ENCODE peak calls at places on chromosome 1, in six cellular contexts. One of them, this sample, is unnamed.

GRCh38 chr1:7695181-7696117 is 75.6 kb upstream of the VAMP3 start:
- DNase-seq in PC-3: no peak
- DNase-seq in heart left ventricle: no peak
- DNase-seq in right lobe of liver: no peak
- DNase-seq in BE2C: no peak
- DNase-seq in fibroblast of the aortic adventitia: no peak
- DNase-seq in this sample: no peak

GRCh38 chr1:17893891-17894631 is 138.9 kb downstream of the ACTL8 start:
- DNase-seq in PC-3: no peak
- DNase-seq in heart left ventricle: no peak
- DNase-seq in right lobe of liver: no peak
- DNase-seq in BE2C: no peak
- DNase-seq in fibroblast of the aortic adventitia: no peak
- DNase-seq in this sample: no peak

GRCh38 chr1:226809785-226810571 is 60.4 kb upstream of the PSEN2 start:
- DNase-seq in PC-3: no peak
- DNase-seq in heart left ventricle: no peak
- DNase-seq in right lobe of liver: no peak
- DNase-seq in BE2C: no peak
- DNase-seq in fibroblast of the aortic adventitia: peak; percentile 75
- DNase-seq in this sample: no peak

GRCh38 chr1:7120863-7121621 is 335.8 kb downstream of the CAMTA1 start:
- DNase-seq in PC-3: no peak
- DNase-seq in heart left ventricle: no peak
- DNase-seq in right lobe of liver: peak; percentile 61
- DNase-seq in BE2C: no peak
- DNase-seq in fibroblast of the aortic adventitia: no peak
- DNase-seq in this sample: peak; percentile 23

GRCh38 chr1:37240897-37241296 is 206.6 kb upstream of the GRIK3 start:
- DNase-seq in PC-3: no peak
- DNase-seq in heart left ventricle: no peak
- DNase-seq in right lobe of liver: no peak
- DNase-seq in BE2C: peak; percentile 30
- DNase-seq in fibroblast of the aortic adventitia: no peak
- DNase-seq in this sample: no peak

GRCh38 chr1:154767315-154768240 is 102.5 kb downstream of the KCNN3 start:
- DNase-seq in PC-3: no peak
- DNase-seq in heart left ventricle: peak; percentile 54
- DNase-seq in right lobe of liver: no peak
- DNase-seq in BE2C: peak; percentile 52
- DNase-seq in fibroblast of the aortic adventitia: peak; percentile 67
- DNase-seq in this sample: peak; percentile 72

GRCh38 chr1:73205294-73205973 is 923.1 kb upstream of the NEGR1 start:
- DNase-seq in PC-3: peak; percentile 33
- DNase-seq in heart left ventricle: no peak
- DNase-seq in right lobe of liver: no peak
- DNase-seq in BE2C: no peak
- DNase-seq in fibroblast of the aortic adventitia: no peak
- DNase-seq in this sample: no peak

GRCh38 chr1:15246960-15247614 is at the start of gene FHAD1:
- DNase-seq in PC-3: peak; percentile 41
- DNase-seq in heart left ventricle: no peak
- DNase-seq in right lobe of liver: no peak
- DNase-seq in BE2C: peak; percentile 75
- DNase-seq in fibroblast of the aortic adventitia: peak; percentile 22
- DNase-seq in this sample: peak; percentile 55

GRCh38 chr1:186828612-186829542 is at the start of gene PLA2G4A:
- DNase-seq in PC-3: peak; percentile 53
- DNase-seq in heart left ventricle: peak; percentile 30
- DNase-seq in right lobe of liver: no peak
- DNase-seq in BE2C: no peak
- DNase-seq in fibroblast of the aortic adventitia: peak; percentile 87
- DNase-seq in this sample: peak; percentile 27

GRCh38 chr1:186834405-186834958 is 5.7 kb downstream of the PLA2G4A start:
- DNase-seq in PC-3: no peak
- DNase-seq in heart left ventricle: no peak
- DNase-seq in right lobe of liver: no peak
- DNase-seq in BE2C: no peak
- DNase-seq in fibroblast of the aortic adventitia: no peak
- DNase-seq in this sample: no peak

GRCh38 chr1:186835448-186835847 is 6.7 kb downstream of the PLA2G4A start:
- DNase-seq in PC-3: no peak
- DNase-seq in heart left ventricle: no peak
- DNase-seq in right lobe of liver: no peak
- DNase-seq in BE2C: no peak
- DNase-seq in fibroblast of the aortic adventitia: no peak
- DNase-seq in this sample: no peak

GRCh38 chr1:186829679-186830587 is 1.2 kb downstream of the PLA2G4A start:
- DNase-seq in PC-3: no peak
- DNase-seq in heart left ventricle: no peak
- DNase-seq in right lobe of liver: no peak
- DNase-seq in BE2C: no peak
- DNase-seq in fibroblast of the aortic adventitia: peak; percentile 15
- DNase-seq in this sample: no peak
- H3K4me3 ChIP-seq in PC-3: peak overlapping the region; percentile 73
- H3K4me3 ChIP-seq in heart left ventricle: peak overlapping the region; percentile 49
- H3K4me3 ChIP-seq in right lobe of liver: no peak overlapping the region
- H3K4me3 ChIP-seq in BE2C: no peak overlapping the region
- H3K4me3 ChIP-seq in fibroblast of the aortic adventitia: peak overlapping the region; percentile 96
- H3K4me3 ChIP-seq in this sample: peak overlapping the region; percentile 56

GRCh38 chr1:3069491-3070303 is 694 bp downstream of the PRDM16 start:
- DNase-seq in PC-3: peak; percentile 40
- DNase-seq in heart left ventricle: peak; percentile 59
- DNase-seq in right lobe of liver: no peak
- DNase-seq in BE2C: peak; percentile 25
- DNase-seq in fibroblast of the aortic adventitia: peak; percentile 81
- DNase-seq in this sample: peak; percentile 68

GRCh38 chr1:3071507-3072177 is 2.6 kb downstream of the PRDM16 start:
- DNase-seq in PC-3: no peak
- DNase-seq in heart left ventricle: no peak
- DNase-seq in right lobe of liver: no peak
- DNase-seq in BE2C: no peak
- DNase-seq in fibroblast of the aortic adventitia: no peak
- DNase-seq in this sample: no peak

GRCh38 chr1:3070654-3071506 is 1.9 kb downstream of the PRDM16 start:
- DNase-seq in PC-3: no peak
- DNase-seq in heart left ventricle: no peak
- DNase-seq in right lobe of liver: no peak
- DNase-seq in BE2C: no peak
- DNase-seq in fibroblast of the aortic adventitia: no peak
- DNase-seq in this sample: no peak

GRCh38 chr1:3068400-3069361 is at the start of gene PRDM16:
- DNase-seq in PC-3: peak; percentile 61
- DNase-seq in heart left ventricle: peak; percentile 56
- DNase-seq in right lobe of liver: no peak
- DNase-seq in BE2C: no peak
- DNase-seq in fibroblast of the aortic adventitia: peak; percentile 68
- DNase-seq in this sample: peak; percentile 47

DNA sequence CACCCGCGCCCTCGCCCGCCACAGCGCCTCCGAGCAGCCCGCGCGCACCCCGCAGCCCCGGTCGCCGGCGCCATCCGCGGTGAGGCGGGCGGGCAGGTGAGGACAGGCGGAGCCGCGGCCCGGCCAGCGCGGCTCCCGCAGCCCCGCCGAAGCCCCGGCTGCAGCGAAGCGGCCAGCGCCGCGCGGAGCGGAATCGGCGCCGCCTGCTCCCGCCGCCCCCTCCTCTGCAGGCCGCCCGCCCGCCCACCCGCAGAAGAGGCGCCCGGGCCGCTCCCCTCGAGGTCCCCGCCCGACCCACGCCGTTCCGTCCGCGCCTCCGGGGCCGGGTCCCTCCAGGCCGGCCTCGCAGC is 1.3 kb downstream of the PRDM16 start:
- DNase-seq in PC-3: no peak
- DNase-seq in heart left ventricle: no peak
- DNase-seq in right lobe of liver: no peak
- DNase-seq in BE2C: no peak
- DNase-seq in fibroblast of the aortic adventitia: no peak
- DNase-seq in this sample: no peak
- H3K4me3 ChIP-seq in PC-3: peak overlapping the region; percentile 74
- H3K4me3 ChIP-seq in heart left ventricle: peak overlapping the region; percentile 77
- H3K4me3 ChIP-seq in right lobe of liver: peak overlapping the region; percentile 65
- H3K4me3 ChIP-seq in BE2C: no peak overlapping the region
- H3K4me3 ChIP-seq in fibroblast of the aortic adventitia: peak overlapping the region; percentile 70
- H3K4me3 ChIP-seq in this sample: peak overlapping the region; percentile 80

DNA sequence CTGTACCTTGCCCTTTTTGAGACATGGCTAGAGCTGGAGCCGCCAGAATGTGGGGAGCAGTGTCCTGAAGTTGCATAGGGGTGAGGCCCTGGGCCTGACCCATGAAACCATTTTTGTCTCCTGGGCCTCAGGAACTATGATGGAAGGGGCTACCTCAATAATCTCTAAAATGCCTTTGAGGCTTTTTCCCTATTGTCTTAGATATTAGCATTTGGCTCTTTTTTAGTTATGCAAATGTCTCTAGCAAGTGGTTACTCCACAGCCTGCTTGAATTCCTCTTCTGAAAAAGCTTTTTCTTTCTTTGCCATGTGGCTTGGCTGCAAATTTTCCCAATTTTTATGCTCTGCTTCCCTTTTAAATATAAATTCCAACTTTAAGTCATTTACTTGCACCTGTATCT is 92.1 kb upstream of the ARTN start:
- DNase-seq in PC-3: no peak
- DNase-seq in heart left ventricle: no peak
- DNase-seq in right lobe of liver: no peak
- DNase-seq in BE2C: no peak
- DNase-seq in fibroblast of the aortic adventitia: no peak
- DNase-seq in this sample: no peak
- H3K4me3 ChIP-seq in PC-3: no peak overlapping the region
- H3K4me3 ChIP-seq in heart left ventricle: no peak overlapping the region
- H3K4me3 ChIP-seq in right lobe of liver: no peak overlapping the region
- H3K4me3 ChIP-seq in BE2C: no peak overlapping the region
- H3K4me3 ChIP-seq in fibroblast of the aortic adventitia: no peak overlapping the region
- H3K4me3 ChIP-seq in this sample: no peak overlapping the region

DNA sequence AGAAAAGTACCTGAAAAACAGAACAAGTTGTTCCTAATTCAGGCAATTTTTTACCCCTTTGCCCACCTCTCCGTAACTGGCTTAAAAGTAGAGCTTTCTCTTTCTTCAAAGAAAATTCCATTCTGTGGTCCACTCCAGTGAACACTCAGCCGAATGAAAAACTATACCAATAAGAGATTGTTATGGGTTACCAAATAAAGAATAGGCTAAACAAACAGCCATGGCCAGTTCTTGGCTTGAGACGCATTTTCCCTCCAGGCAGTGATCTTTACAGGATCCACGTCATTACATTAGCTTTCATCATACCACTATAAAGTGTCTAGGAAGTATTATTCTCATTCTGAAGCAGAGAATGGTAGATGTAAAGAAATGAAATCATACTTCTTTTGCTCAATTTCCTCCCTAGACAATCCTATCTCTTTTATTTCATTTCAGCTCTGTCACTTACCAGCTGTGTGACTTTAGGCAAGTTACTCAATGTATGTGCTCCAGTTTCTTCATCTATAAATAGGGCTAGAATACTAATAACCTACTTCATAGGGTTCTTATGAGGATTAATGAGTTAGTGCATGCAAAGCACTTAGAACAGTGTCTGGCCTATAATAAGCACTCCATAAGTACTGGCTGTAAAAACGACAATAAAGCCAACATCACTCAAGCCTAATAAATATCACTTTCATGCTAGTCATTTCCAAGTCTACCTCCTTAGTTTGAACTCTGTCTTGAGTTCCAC is 26.5 kb upstream of the TRIM45 start:
- DNase-seq in PC-3: peak; percentile 95
- DNase-seq in heart left ventricle: no peak
- DNase-seq in right lobe of liver: no peak
- DNase-seq in BE2C: no peak
- DNase-seq in fibroblast of the aortic adventitia: peak; percentile 70
- DNase-seq in this sample: no peak
- H3K4me3 ChIP-seq in PC-3: peak overlapping the region; percentile 59
- H3K4me3 ChIP-seq in heart left ventricle: no peak overlapping the region
- H3K4me3 ChIP-seq in right lobe of liver: no peak overlapping the region
- H3K4me3 ChIP-seq in BE2C: no peak overlapping the region
- H3K4me3 ChIP-seq in fibroblast of the aortic adventitia: no peak overlapping the region
- H3K4me3 ChIP-seq in this sample: no peak overlapping the region

GRCh38 chr1:167546935-167547334 is 6.6 kb downstream of the CREG1 start:
- DNase-seq in PC-3: no peak
- DNase-seq in heart left ventricle: no peak
- DNase-seq in right lobe of liver: no peak
- DNase-seq in BE2C: no peak
- DNase-seq in fibroblast of the aortic adventitia: no peak
- DNase-seq in this sample: no peak

GRCh38 chr1:167551359-167551758 is 2.2 kb downstream of the CREG1 start:
- DNase-seq in PC-3: no peak
- DNase-seq in heart left ventricle: no peak
- DNase-seq in right lobe of liver: no peak
- DNase-seq in BE2C: no peak
- DNase-seq in fibroblast of the aortic adventitia: no peak
- DNase-seq in this sample: no peak

GRCh38 chr1:167544447-167544846 is 9.1 kb downstream of the CREG1 start:
- DNase-seq in PC-3: peak; percentile 83
- DNase-seq in heart left ventricle: no peak
- DNase-seq in right lobe of liver: no peak
- DNase-seq in BE2C: no peak
- DNase-seq in fibroblast of the aortic adventitia: no peak
- DNase-seq in this sample: no peak

GRCh38 chr1:167545349-167545748 is 8.2 kb downstream of the CREG1 start:
- DNase-seq in PC-3: no peak
- DNase-seq in heart left ventricle: no peak
- DNase-seq in right lobe of liver: no peak
- DNase-seq in BE2C: no peak
- DNase-seq in fibroblast of the aortic adventitia: no peak
- DNase-seq in this sample: no peak

GRCh38 chr1:167548059-167548932 is 5.3 kb downstream of the CREG1 start:
- DNase-seq in PC-3: no peak
- DNase-seq in heart left ventricle: no peak
- DNase-seq in right lobe of liver: no peak
- DNase-seq in BE2C: no peak
- DNase-seq in fibroblast of the aortic adventitia: peak; percentile 92
- DNase-seq in this sample: no peak
- H3K4me3 ChIP-seq in PC-3: no peak overlapping the region
- H3K4me3 ChIP-seq in heart left ventricle: no peak overlapping the region
- H3K4me3 ChIP-seq in right lobe of liver: no peak overlapping the region
- H3K4me3 ChIP-seq in BE2C: no peak overlapping the region
- H3K4me3 ChIP-seq in fibroblast of the aortic adventitia: no peak overlapping the region
- H3K4me3 ChIP-seq in this sample: no peak overlapping the region

DNA sequence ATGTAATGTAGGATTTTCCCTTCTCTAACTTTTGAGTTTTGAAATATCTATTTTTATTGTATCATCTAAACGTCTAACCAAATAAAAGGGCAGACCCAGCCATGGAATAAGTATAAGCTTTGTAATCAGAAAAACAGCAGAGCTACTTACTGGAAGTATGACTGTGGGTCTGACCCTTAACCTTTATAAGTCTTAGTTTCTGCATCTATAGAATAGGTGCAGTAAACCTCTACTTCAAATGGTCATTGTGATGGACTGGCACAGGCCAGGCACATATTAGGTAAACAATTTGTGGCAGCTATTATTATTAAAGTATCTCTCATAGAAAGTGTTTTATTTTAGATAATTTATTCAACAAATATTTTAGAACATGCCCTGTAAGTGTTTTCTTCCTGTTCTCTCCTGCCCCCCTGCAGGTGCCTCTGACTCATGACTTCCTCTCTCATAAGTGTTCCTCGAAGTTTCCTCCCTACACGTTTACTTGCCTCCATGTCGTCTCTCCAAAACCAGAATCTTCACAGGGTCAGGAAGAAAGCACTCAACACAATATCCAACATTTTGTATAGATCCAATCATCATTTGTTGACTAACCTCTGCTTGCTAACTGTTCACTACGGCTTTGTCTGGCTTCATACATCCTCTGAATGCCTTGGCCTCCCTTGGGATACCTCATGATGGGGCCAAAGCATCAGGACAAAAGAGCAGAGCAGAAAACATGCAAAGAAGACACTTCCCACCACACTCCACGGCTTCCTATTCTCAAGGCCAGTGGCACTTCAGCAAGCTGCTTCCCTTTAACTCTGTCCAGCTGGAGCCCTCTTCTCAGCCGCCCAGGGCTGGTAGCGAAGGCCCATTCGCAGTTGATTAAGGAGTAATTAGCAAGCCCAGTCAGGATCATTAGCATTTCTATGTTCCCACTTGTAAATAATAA is 224.6 kb upstream of the FGGY start:
- DNase-seq in PC-3: peak; percentile 7
- DNase-seq in heart left ventricle: no peak
- DNase-seq in right lobe of liver: no peak
- DNase-seq in BE2C: no peak
- DNase-seq in fibroblast of the aortic adventitia: no peak
- DNase-seq in this sample: no peak
- H3K4me3 ChIP-seq in PC-3: no peak overlapping the region
- H3K4me3 ChIP-seq in heart left ventricle: no peak overlapping the region
- H3K4me3 ChIP-seq in right lobe of liver: no peak overlapping the region
- H3K4me3 ChIP-seq in BE2C: no peak overlapping the region
- H3K4me3 ChIP-seq in fibroblast of the aortic adventitia: no peak overlapping the region
- H3K4me3 ChIP-seq in this sample: no peak overlapping the region